ENCODE peak calls at places on chromosomes 16 and 17, in five cellular contexts. One of them, this sample, is unnamed.

GRCh38 chr17:49146620-49147306 is 14.2 kb downstream of the B4GALNT2 start:
- DNase-seq in colonic mucosa: no peak
- DNase-seq in cardiac muscle cell: no peak
- DNase-seq in CD8-positive, alpha-beta T cell: no peak
- DNase-seq in spleen: no peak
- DNase-seq in this sample: peak; percentile 98

GRCh38 chr17:27939489-27940465 is 46.6 kb upstream of the LYRM9 start:
- DNase-seq in spleen: no peak
- DNase-seq in cardiac muscle cell: no peak
- DNase-seq in CD8-positive, alpha-beta T cell: no peak
- DNase-seq in colonic mucosa: no peak
- DNase-seq in this sample: no peak

GRCh38 chr16:56609463-56609921 is 1.1 kb downstream of the MT2A start:
- DNase-seq in colonic mucosa: peak; percentile 92
- DNase-seq in spleen: peak; percentile 84
- DNase-seq in cardiac muscle cell: no peak
- DNase-seq in CD8-positive, alpha-beta T cell: peak; percentile 67
- DNase-seq in this sample: peak; percentile 97

GRCh38 chr17:47692895-47693666 is 880 bp upstream of the TBKBP1 start:
- DNase-seq in colonic mucosa: peak; percentile 29
- DNase-seq in CD8-positive, alpha-beta T cell: no peak
- DNase-seq in spleen: no peak
- DNase-seq in cardiac muscle cell: no peak
- DNase-seq in this sample: peak; percentile 18

GRCh38 chr17:6574689-6575595 is 18.6 kb upstream of the PITPNM3 start:
- DNase-seq in colonic mucosa: no peak
- DNase-seq in spleen: peak; percentile 85
- DNase-seq in cardiac muscle cell: peak; percentile 57
- DNase-seq in CD8-positive, alpha-beta T cell: peak; percentile 16
- DNase-seq in this sample: peak; percentile 36

GRCh38 chr17:76515291-76515949 is 14.2 kb upstream of the RHBDF2 start:
- DNase-seq in cardiac muscle cell: no peak
- DNase-seq in spleen: peak; percentile 86
- DNase-seq in colonic mucosa: peak; percentile 62
- DNase-seq in CD8-positive, alpha-beta T cell: peak; percentile 72
- DNase-seq in this sample: peak; percentile 98

GRCh38 chr16:48526058-48526957 is 83.7 kb downstream of the N4BP1 start:
- DNase-seq in CD8-positive, alpha-beta T cell: no peak
- DNase-seq in colonic mucosa: peak; percentile 80
- DNase-seq in spleen: peak; percentile 69
- DNase-seq in cardiac muscle cell: no peak
- DNase-seq in this sample: no peak

GRCh38 chr17:760371-760770 is 8.3 kb upstream of the GEMIN4 start:
- DNase-seq in CD8-positive, alpha-beta T cell: no peak
- DNase-seq in colonic mucosa: no peak
- DNase-seq in spleen: peak; percentile 56
- DNase-seq in cardiac muscle cell: no peak
- DNase-seq in this sample: no peak

GRCh38 chr17:47896672-47897490 is 845 bp downstream of the SP2 start:
- DNase-seq in colonic mucosa: peak; percentile 46
- DNase-seq in CD8-positive, alpha-beta T cell: no peak
- DNase-seq in spleen: no peak
- DNase-seq in cardiac muscle cell: no peak
- DNase-seq in this sample: peak; percentile 20

GRCh38 chr17:55549140-55549539 is 37.9 kb upstream of the SMIM36 start:
- DNase-seq in spleen: no peak
- DNase-seq in CD8-positive, alpha-beta T cell: no peak
- DNase-seq in cardiac muscle cell: peak; percentile 53
- DNase-seq in colonic mucosa: no peak
- DNase-seq in this sample: peak; percentile 23

GRCh38 chr16:19860146-19861030 is 24.3 kb downstream of the GPRC5B start:
- DNase-seq in cardiac muscle cell: no peak
- DNase-seq in colonic mucosa: no peak
- DNase-seq in spleen: peak; percentile 20
- DNase-seq in CD8-positive, alpha-beta T cell: no peak
- DNase-seq in this sample: peak; percentile 31

GRCh38 chr17:62870581-62870964 is 62.5 kb upstream of the MARCHF10 start:
- DNase-seq in CD8-positive, alpha-beta T cell: no peak
- DNase-seq in cardiac muscle cell: no peak
- DNase-seq in colonic mucosa: no peak
- DNase-seq in spleen: no peak
- DNase-seq in this sample: no peak

GRCh38 chr16:1991135-1991551 is 1.4 kb downstream of the SYNGR3 start:
- DNase-seq in spleen: peak; percentile 90
- DNase-seq in CD8-positive, alpha-beta T cell: no peak
- DNase-seq in colonic mucosa: peak; percentile 56
- DNase-seq in cardiac muscle cell: no peak
- DNase-seq in this sample: no peak

GRCh38 chr16:22359679-22360078 is 14.7 kb downstream of the CDR2 start:
- DNase-seq in colonic mucosa: no peak
- DNase-seq in CD8-positive, alpha-beta T cell: no peak
- DNase-seq in cardiac muscle cell: no peak
- DNase-seq in spleen: no peak
- DNase-seq in this sample: no peak

GRCh38 chr17:64599187-64599676 is 62.9 kb downstream of the SMURF2 start:
- DNase-seq in CD8-positive, alpha-beta T cell: peak; percentile 43
- DNase-seq in spleen: peak; percentile 87
- DNase-seq in cardiac muscle cell: no peak
- DNase-seq in colonic mucosa: no peak
- DNase-seq in this sample: no peak

GRCh38 chr17:73719588-73720071 is 75.4 kb upstream of the SDK2 start:
- DNase-seq in CD8-positive, alpha-beta T cell: no peak
- DNase-seq in spleen: peak; percentile 81
- DNase-seq in cardiac muscle cell: peak; percentile 79
- DNase-seq in colonic mucosa: peak; percentile 25
- DNase-seq in this sample: peak; percentile 3

GRCh38 chr16:22191966-22192260 is 14.2 kb upstream of the EEF2K start:
- DNase-seq in colonic mucosa: no peak
- DNase-seq in CD8-positive, alpha-beta T cell: no peak
- DNase-seq in cardiac muscle cell: peak; percentile 26
- DNase-seq in spleen: no peak
- DNase-seq in this sample: no peak

DNA sequence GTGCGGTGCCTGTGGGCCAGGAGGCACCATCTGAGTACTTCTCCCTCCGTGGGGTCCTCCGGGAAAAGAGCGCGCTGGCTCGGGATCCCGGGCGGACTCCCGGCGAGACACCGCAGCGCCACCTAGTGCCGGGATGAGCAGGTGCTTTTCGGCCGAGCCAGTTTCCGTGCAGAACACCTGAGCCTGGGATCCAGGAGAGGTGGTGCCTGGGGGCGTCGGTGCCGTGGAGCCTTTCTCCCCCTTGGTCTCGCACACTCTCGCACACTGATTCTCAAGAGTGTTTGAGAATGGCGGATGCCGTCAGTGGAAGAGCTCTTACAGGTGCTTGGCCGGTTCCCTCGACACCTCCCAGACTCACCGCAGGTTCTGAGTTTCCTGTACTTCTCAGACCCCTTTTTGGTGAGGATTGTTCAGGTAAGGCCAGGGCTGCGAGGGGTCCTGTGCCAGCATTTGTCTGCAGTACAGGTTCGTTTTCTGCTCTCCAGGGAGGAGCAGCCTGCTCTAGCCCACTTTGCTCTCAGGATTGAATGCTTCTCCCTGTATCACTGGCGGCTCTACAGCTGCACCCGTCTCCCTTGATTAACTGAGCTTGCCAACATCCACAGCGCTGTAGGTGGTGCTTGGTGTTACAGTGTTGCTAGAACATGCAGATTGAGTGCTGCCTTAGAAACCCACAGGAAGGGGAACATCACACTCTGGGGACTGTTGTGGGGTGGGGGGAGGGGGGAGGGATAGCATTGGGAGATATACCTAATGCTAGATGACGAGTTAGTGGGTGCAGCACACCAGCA is 23.4 kb downstream of the TBCD start:
- DNase-seq in spleen: peak; percentile 87
- DNase-seq in CD8-positive, alpha-beta T cell: peak; percentile 29
- DNase-seq in cardiac muscle cell: peak; percentile 74
- DNase-seq in colonic mucosa: peak; percentile 77
- DNase-seq in this sample: peak; percentile 51
- H3K4me3 ChIP-seq in spleen: peak overlapping the region; percentile 19
- H3K4me3 ChIP-seq in CD8-positive, alpha-beta T cell: no peak overlapping the region
- H3K4me3 ChIP-seq in cardiac muscle cell: no peak overlapping the region
- H3K4me3 ChIP-seq in colonic mucosa: peak overlapping the region; percentile 2
- H3K4me3 ChIP-seq in this sample: peak overlapping the region; percentile 15

GRCh38 chr17:29573871-29574731 is 5.6 kb downstream of the TP53I13 start:
- DNase-seq in cardiac muscle cell: no peak
- DNase-seq in colonic mucosa: peak; percentile 16
- DNase-seq in CD8-positive, alpha-beta T cell: no peak
- DNase-seq in spleen: peak; percentile 70
- DNase-seq in this sample: no peak

GRCh38 chr17:29573558-29573870 is 5.0 kb downstream of the TP53I13 start:
- DNase-seq in spleen: peak; percentile 70
- DNase-seq in colonic mucosa: no peak
- DNase-seq in CD8-positive, alpha-beta T cell: no peak
- DNase-seq in cardiac muscle cell: no peak
- DNase-seq in this sample: no peak

GRCh38 chr17:29571486-29571882 is 3.0 kb downstream of the TP53I13 start:
- DNase-seq in cardiac muscle cell: no peak
- DNase-seq in spleen: peak; percentile 46
- DNase-seq in CD8-positive, alpha-beta T cell: no peak
- DNase-seq in colonic mucosa: peak; percentile 16
- DNase-seq in this sample: no peak

GRCh38 chr17:29571883-29572681 is 3.6 kb downstream of the TP53I13 start:
- DNase-seq in spleen: peak; percentile 77
- DNase-seq in cardiac muscle cell: no peak
- DNase-seq in colonic mucosa: peak; percentile 19
- DNase-seq in CD8-positive, alpha-beta T cell: no peak
- DNase-seq in this sample: no peak

GRCh38 chr17:29572691-29573557 is 4.4 kb downstream of the TP53I13 start:
- DNase-seq in spleen: peak; percentile 83
- DNase-seq in cardiac muscle cell: peak; percentile 82
- DNase-seq in CD8-positive, alpha-beta T cell: no peak
- DNase-seq in colonic mucosa: peak; percentile 47
- DNase-seq in this sample: peak; percentile 61
- TF ChIP-seq CTCF in spleen: peak; percentile 44
- TF ChIP-seq CTCF in cardiac muscle cell: peak; percentile 71
- TF ChIP-seq CTCF in CD8-positive, alpha-beta T cell: peak; percentile 60
- TF ChIP-seq CTCF in colonic mucosa: peak; percentile 26
- TF ChIP-seq CTCF in this sample: peak; percentile 64

GRCh38 chr17:42997390-42997983 is 732 bp upstream of the RPL27 start:
- DNase-seq in CD8-positive, alpha-beta T cell: no peak
- DNase-seq in colonic mucosa: no peak
- DNase-seq in spleen: no peak
- DNase-seq in cardiac muscle cell: no peak
- DNase-seq in this sample: no peak
- H3K4me3 ChIP-seq in CD8-positive, alpha-beta T cell: no peak overlapping the region
- H3K4me3 ChIP-seq in colonic mucosa: peak overlapping the region; percentile 16
- H3K4me3 ChIP-seq in spleen: peak overlapping the region; percentile 67
- H3K4me3 ChIP-seq in cardiac muscle cell: peak overlapping the region; percentile 17
- H3K4me3 ChIP-seq in this sample: peak overlapping the region; percentile 47

DNA sequence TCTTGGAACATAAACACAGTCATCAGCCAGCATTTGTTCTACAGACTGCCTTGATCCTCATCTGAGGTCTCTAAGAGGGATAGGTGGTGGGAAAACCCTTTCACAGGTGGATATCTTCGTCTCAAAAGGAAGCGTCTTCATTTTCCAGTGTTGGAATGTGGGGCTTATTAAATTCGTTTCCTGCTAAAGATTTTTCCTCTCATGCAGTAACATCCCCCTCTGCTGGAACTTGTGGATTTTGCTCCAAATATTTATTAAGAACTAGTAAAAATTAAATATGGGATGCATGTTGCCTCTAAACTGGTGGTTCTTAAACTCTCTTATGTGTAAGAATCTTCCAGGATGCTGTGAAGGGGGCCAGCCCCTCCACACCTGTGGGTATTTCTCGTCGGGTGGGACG is 20.1 kb upstream of the MLYCD start:
- DNase-seq in cardiac muscle cell: peak; percentile 48
- DNase-seq in colonic mucosa: no peak
- DNase-seq in spleen: no peak
- DNase-seq in CD8-positive, alpha-beta T cell: no peak
- DNase-seq in this sample: peak; percentile 73
- TF ChIP-seq CTCF in cardiac muscle cell: peak; percentile 57
- TF ChIP-seq CTCF in colonic mucosa: no peak
- TF ChIP-seq CTCF in spleen: no peak
- TF ChIP-seq CTCF in CD8-positive, alpha-beta T cell: no peak
- TF ChIP-seq CTCF in this sample: peak; percentile 67

DNA sequence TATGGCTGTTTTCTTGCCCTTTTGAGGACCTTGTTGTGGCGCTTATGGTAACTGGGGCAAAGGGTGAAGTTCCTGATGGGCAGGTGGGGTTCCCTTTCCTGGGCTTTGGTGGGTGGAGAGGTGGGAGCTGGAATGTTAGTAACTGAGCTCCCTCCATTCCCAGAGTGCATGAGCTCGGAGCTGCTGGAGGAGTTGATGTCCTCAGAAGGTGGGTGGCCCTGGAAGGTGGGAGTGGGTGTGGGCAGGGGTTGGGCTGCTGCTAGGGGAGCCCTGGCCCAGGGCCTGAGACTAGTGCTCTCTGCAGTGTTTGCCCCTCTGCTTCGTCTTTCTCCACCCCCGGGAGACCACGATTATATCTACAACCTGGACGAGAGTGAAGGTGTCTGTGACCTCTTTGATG is 1.2 kb upstream of the ELMO3 start:
- DNase-seq in colonic mucosa: no peak
- DNase-seq in spleen: no peak
- DNase-seq in cardiac muscle cell: no peak
- DNase-seq in CD8-positive, alpha-beta T cell: no peak
- DNase-seq in this sample: no peak
- H3K4me3 ChIP-seq in colonic mucosa: no peak overlapping the region
- H3K4me3 ChIP-seq in spleen: no peak overlapping the region
- H3K4me3 ChIP-seq in cardiac muscle cell: no peak overlapping the region
- H3K4me3 ChIP-seq in CD8-positive, alpha-beta T cell: no peak overlapping the region
- H3K4me3 ChIP-seq in this sample: no peak overlapping the region